ENCODE peak calls at places on chromosomes 1 and 21, in six cellular contexts. One of them, this sample, is unnamed. For H3K4me1, the result is how much of the 10 kb centered on the place peaks cover.

GRCh38 chr1:162674018-162674608 is 41.8 kb downstream of the DDR2 start:
- DNase-seq in kidney: no peak
- DNase-seq in tibial artery: no peak
- DNase-seq in breast epithelium: no peak
- DNase-seq in small intestine: no peak
- DNase-seq in psoas muscle: no peak
- DNase-seq in this sample: no peak

GRCh38 chr1:52706136-52706670 is 8.1 kb upstream of the COA7 start:
- DNase-seq in kidney: no peak
- DNase-seq in tibial artery: no peak
- DNase-seq in breast epithelium: no peak
- DNase-seq in small intestine: no peak
- DNase-seq in psoas muscle: no peak
- DNase-seq in this sample: no peak

GRCh38 chr1:55519937-55520683 is 304.9 kb upstream of the USP24 start:
- DNase-seq in kidney: no peak
- DNase-seq in tibial artery: no peak
- DNase-seq in breast epithelium: no peak
- DNase-seq in small intestine: no peak
- DNase-seq in psoas muscle: no peak
- DNase-seq in this sample: no peak

GRCh38 chr1:205923663-205924435 is 19.4 kb downstream of the SLC26A9 start:
- DNase-seq in kidney: peak
- DNase-seq in tibial artery: no peak
- DNase-seq in breast epithelium: peak
- DNase-seq in small intestine: no peak
- DNase-seq in psoas muscle: no peak
- DNase-seq in this sample: no peak

GRCh38 chr21:26686278-26686677 is 113.2 kb upstream of the CYYR1 start:
- DNase-seq in kidney: no peak
- DNase-seq in tibial artery: no peak
- DNase-seq in breast epithelium: no peak
- DNase-seq in small intestine: peak
- DNase-seq in psoas muscle: no peak
- DNase-seq in this sample: no peak

GRCh38 chr1:223733898-223734852 is 21.8 kb downstream of the CAPN2 start:
- DNase-seq in kidney: no peak
- DNase-seq in tibial artery: no peak
- DNase-seq in breast epithelium: no peak
- DNase-seq in small intestine: peak
- DNase-seq in psoas muscle: no peak
- DNase-seq in this sample: no peak

GRCh38 chr1:81337226-81337625 is 463.5 kb upstream of the ADGRL2 start:
- DNase-seq in kidney: no peak
- DNase-seq in tibial artery: no peak
- DNase-seq in breast epithelium: no peak
- DNase-seq in small intestine: no peak
- DNase-seq in psoas muscle: no peak
- DNase-seq in this sample: no peak

GRCh38 chr1:100585774-100586173 is 47.8 kb downstream of the GPR88 start:
- DNase-seq in kidney: no peak
- DNase-seq in tibial artery: no peak
- DNase-seq in breast epithelium: no peak
- DNase-seq in small intestine: no peak
- DNase-seq in psoas muscle: no peak
- DNase-seq in this sample: no peak

GRCh38 chr1:5886541-5887435 is 105.4 kb downstream of the NPHP4 start:
- DNase-seq in kidney: peak
- DNase-seq in tibial artery: no peak
- DNase-seq in breast epithelium: no peak
- DNase-seq in small intestine: no peak
- DNase-seq in psoas muscle: no peak
- DNase-seq in this sample: no peak

GRCh38 chr21:31236528-31236927 is 107.5 kb downstream of the TIAM1 start:
- DNase-seq in kidney: no peak
- DNase-seq in tibial artery: no peak
- DNase-seq in breast epithelium: no peak
- DNase-seq in small intestine: no peak
- DNase-seq in psoas muscle: no peak
- DNase-seq in this sample: no peak

GRCh38 chr1:109484519-109484975 is 842 bp downstream of the ATXN7L2 start:
- DNase-seq in kidney: no peak
- DNase-seq in tibial artery: no peak
- DNase-seq in breast epithelium: no peak
- DNase-seq in small intestine: no peak
- DNase-seq in psoas muscle: no peak
- DNase-seq in this sample: no peak

GRCh38 chr1:6888268-6888667 is 103.0 kb downstream of the CAMTA1 start:
- DNase-seq in kidney: no peak
- DNase-seq in tibial artery: no peak
- DNase-seq in breast epithelium: no peak
- DNase-seq in small intestine: no peak
- DNase-seq in psoas muscle: no peak
- DNase-seq in this sample: no peak

GRCh38 chr1:178870944-178871343 is at the start of gene ANGPTL1:
- DNase-seq in kidney: no peak
- DNase-seq in tibial artery: peak
- DNase-seq in breast epithelium: no peak
- DNase-seq in small intestine: no peak
- DNase-seq in psoas muscle: no peak
- DNase-seq in this sample: no peak

GRCh38 chr1:97145321-97145956 is 423.9 kb downstream of the PTBP2 start:
- DNase-seq in kidney: no peak
- DNase-seq in tibial artery: no peak
- DNase-seq in breast epithelium: no peak
- DNase-seq in small intestine: no peak
- DNase-seq in psoas muscle: no peak
- DNase-seq in this sample: no peak

GRCh38 chr1:173354937-173355280 is 122.2 kb upstream of the PRDX6 start:
- DNase-seq in kidney: no peak
- DNase-seq in tibial artery: no peak
- DNase-seq in breast epithelium: no peak
- DNase-seq in small intestine: no peak
- DNase-seq in psoas muscle: no peak
- DNase-seq in this sample: no peak

GRCh38 chr1:170668301-170668789 is 4.4 kb downstream of the PRRX1 start:
- DNase-seq in kidney: no peak
- DNase-seq in tibial artery: peak
- DNase-seq in breast epithelium: no peak
- DNase-seq in small intestine: peak
- DNase-seq in psoas muscle: peak
- DNase-seq in this sample: no peak

GRCh38 chr1:221246628-221247027 is 367.4 kb downstream of the HLX start:
- DNase-seq in kidney: no peak
- DNase-seq in tibial artery: no peak
- DNase-seq in breast epithelium: no peak
- DNase-seq in small intestine: no peak
- DNase-seq in psoas muscle: no peak
- DNase-seq in this sample: no peak

GRCh38 chr1:203557958-203558760 is 64.2 kb downstream of the OPTC start:
- DNase-seq in kidney: peak
- DNase-seq in tibial artery: peak
- DNase-seq in breast epithelium: no peak
- DNase-seq in small intestine: no peak
- DNase-seq in psoas muscle: peak
- DNase-seq in this sample: peak

GRCh38 chr1:20440785-20441200 is 45.2 kb downstream of the CAMK2N1 start:
- DNase-seq in kidney: no peak
- DNase-seq in tibial artery: no peak
- DNase-seq in breast epithelium: peak
- DNase-seq in small intestine: peak
- DNase-seq in psoas muscle: peak
- DNase-seq in this sample: peak

GRCh38 chr1:19010503-19010902 is 54.0 kb upstream of the IFFO2 start:
- DNase-seq in kidney: no peak
- DNase-seq in tibial artery: no peak
- DNase-seq in breast epithelium: no peak
- DNase-seq in small intestine: no peak
- DNase-seq in psoas muscle: no peak
- DNase-seq in this sample: no peak

GRCh38 chr1:119139393-119139792 is 1.1 kb downstream of the WARS2 start:
- DNase-seq in kidney: no peak
- DNase-seq in tibial artery: no peak
- DNase-seq in breast epithelium: no peak
- DNase-seq in small intestine: peak
- DNase-seq in psoas muscle: no peak
- DNase-seq in this sample: no peak

GRCh38 chr1:22159858-22160257 is 17.0 kb upstream of the WNT4 start:
- DNase-seq in kidney: no peak
- DNase-seq in tibial artery: no peak
- DNase-seq in breast epithelium: no peak
- DNase-seq in small intestine: no peak
- DNase-seq in psoas muscle: no peak
- DNase-seq in this sample: no peak

GRCh38 chr1:10267319-10267718 is 56.9 kb downstream of the KIF1B start:
- DNase-seq in kidney: no peak
- DNase-seq in tibial artery: no peak
- DNase-seq in breast epithelium: no peak
- DNase-seq in small intestine: no peak
- DNase-seq in psoas muscle: no peak
- DNase-seq in this sample: no peak

GRCh38 chr1:31955917-31956736 is 18.0 kb upstream of the PTP4A2 start:
- DNase-seq in kidney: peak
- DNase-seq in tibial artery: peak
- DNase-seq in breast epithelium: peak
- DNase-seq in small intestine: peak
- DNase-seq in psoas muscle: peak
- DNase-seq in this sample: peak

GRCh38 chr1:183098349-183098748 is 75.1 kb downstream of the LAMC1 start:
- DNase-seq in kidney: no peak
- DNase-seq in tibial artery: no peak
- DNase-seq in breast epithelium: no peak
- DNase-seq in small intestine: no peak
- DNase-seq in psoas muscle: no peak
- DNase-seq in this sample: no peak
- H3K27ac ChIP-seq in kidney: no peak
- H3K27ac ChIP-seq in tibial artery: no peak
- H3K27ac ChIP-seq in breast epithelium: peak
- H3K27ac ChIP-seq in small intestine: no peak
- H3K27ac ChIP-seq in psoas muscle: no peak
- H3K27ac ChIP-seq in this sample: peak

DNA sequence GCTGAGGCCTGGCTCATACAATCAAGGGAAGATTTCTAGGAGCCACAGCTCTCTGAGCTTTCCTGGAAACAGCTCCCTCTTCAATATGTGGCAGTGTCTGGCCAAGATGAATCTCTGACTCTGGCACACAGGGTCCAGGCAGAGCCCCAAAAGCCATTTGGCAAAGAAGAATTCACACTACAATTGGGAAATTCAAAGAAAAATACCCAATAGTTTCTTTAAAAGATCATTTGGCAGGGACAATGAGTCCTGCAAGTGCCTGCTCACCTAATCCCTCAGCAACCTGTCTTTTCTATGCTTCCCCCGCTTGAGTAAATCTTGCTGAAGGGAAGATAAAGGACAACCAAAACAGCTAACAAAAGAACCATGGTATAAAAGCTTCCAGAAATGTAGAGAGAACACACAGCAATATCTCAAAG is 124.6 kb downstream of the TGFBR3 start:
- DNase-seq in kidney: no peak
- DNase-seq in tibial artery: no peak
- DNase-seq in breast epithelium: no peak
- DNase-seq in small intestine: no peak
- DNase-seq in psoas muscle: peak
- DNase-seq in this sample: peak
- H3K4me1 ChIP-seq in kidney: under half
- H3K4me1 ChIP-seq in tibial artery: under half
- H3K4me1 ChIP-seq in breast epithelium: under half
- H3K4me1 ChIP-seq in small intestine: under half
- H3K4me1 ChIP-seq in psoas muscle: under half
- H3K4me1 ChIP-seq in this sample: under half

DNA sequence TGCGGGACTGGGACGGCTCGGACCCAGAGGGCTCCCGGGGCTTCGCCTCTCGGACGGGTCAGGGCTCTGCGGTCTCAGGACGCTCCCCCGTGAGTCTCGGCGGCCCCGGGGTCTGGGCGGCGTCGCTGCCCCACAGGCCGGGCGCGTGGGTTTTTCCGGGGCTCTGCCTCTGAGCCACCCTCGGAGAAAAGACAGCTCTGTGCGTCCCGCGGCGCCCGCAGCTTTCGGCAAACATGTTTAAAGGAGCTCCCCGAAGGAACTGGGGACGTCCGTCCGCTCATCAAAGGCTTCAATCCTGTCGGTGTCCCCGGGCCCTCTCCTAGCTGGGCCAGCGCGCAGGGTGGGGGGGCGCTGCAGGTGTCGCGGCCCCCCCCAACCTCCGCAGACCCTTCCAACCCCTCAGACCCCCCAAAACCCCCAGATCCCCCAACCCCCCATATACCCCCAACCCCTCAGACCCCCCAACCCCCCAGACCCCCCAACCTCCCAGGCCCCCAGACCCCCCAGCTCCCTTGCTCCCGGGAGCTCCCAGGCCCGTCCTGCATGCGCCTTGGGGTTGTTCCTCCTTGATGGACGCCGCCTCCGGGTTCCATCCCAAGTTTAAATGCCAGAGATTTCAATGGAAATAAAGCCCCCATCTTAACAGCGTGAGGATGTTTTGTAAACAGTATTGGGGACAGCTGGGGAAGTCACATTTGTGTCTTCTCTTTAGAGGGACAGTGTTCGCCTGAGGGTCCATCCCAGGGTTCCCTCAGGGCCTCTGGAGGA is 996 bp upstream of the C1orf159 start:
- DNase-seq in kidney: peak
- DNase-seq in tibial artery: peak
- DNase-seq in breast epithelium: peak
- DNase-seq in small intestine: no peak
- DNase-seq in psoas muscle: no peak
- DNase-seq in this sample: no peak
- H3K4me3 ChIP-seq in kidney: peak
- H3K4me3 ChIP-seq in tibial artery: peak
- H3K4me3 ChIP-seq in breast epithelium: peak
- H3K4me3 ChIP-seq in small intestine: peak
- H3K4me3 ChIP-seq in psoas muscle: peak
- H3K4me3 ChIP-seq in this sample: peak

DNA sequence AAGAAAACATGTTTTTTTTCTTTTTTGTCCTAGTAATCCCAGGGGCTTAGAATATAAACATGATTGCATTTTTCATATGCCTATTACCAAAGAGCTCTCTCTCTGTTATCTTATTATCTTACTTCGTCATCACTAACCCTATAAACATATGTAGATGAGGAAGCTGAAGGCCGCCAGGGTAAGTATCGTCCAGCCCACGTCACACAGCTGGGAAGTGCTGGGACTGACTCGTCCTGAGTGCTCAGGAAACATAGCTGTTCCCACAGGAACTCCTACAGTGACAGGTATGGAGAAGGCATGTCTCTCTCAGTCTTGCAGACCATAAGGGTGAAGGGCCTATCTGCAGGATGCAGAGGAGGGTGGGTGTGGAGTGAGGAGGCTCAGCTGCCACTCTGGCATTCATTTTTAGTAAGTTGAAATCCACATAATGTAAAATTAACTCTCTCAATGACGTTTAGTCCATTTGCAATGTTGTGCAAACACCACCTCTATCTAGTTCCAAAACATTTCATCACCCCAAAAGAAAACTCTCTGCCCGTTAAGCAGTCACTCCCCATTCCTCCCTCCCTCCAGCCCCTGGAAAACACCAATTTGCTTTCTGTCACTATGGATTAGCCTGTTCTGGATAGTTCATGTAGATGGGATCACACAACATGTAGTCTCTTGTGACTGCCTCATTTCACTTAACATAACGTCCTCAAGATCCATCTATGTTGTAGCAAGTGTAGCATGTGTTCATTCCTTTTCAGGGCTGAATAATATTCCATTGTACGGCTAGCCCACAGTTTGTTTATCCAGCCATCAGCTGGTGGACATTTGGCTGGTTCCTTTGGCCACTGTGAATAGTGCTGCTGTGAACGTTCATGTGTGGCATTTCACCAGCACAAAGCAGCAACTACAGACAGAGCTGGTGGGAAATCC is 68.3 kb downstream of the TCP10L start:
- DNase-seq in kidney: no peak
- DNase-seq in tibial artery: no peak
- DNase-seq in breast epithelium: no peak
- DNase-seq in small intestine: no peak
- DNase-seq in psoas muscle: no peak
- DNase-seq in this sample: no peak
- H3K27ac ChIP-seq in kidney: no peak
- H3K27ac ChIP-seq in tibial artery: no peak
- H3K27ac ChIP-seq in breast epithelium: no peak
- H3K27ac ChIP-seq in small intestine: no peak
- H3K27ac ChIP-seq in psoas muscle: no peak
- H3K27ac ChIP-seq in this sample: peak

This sample was measured in uterus.